ENCODE peak calls at places on chromosomes 1 and 21, in nine cellular contexts. I is heart left ventricle; Y is EL; P is effector memory CD4-positive, alpha-beta T cell; J is stimulated activated CD4-positive, alpha-beta T cell treated with anti-CD3 and anti-CD28 coated beads, Interleukin-4, amount 100 ng/mL, for 48 hours; W is HS-5; O is sciatic nerve; L is posterior cingulate gyrus; B is HuH-7.5. A is an unnamed sample.

GRCh38 chr1:208165659-208166058 is 78.5 kb downstream of the PLXNA2 start:
- DNase-seq in I (no peak), Y (peak; percentile 47), P (no peak), J (no peak), W (peak; percentile 49), O (no peak), L (no peak), B (no peak), A (no peak)

GRCh38 chr1:36906555-36906954 is 127.8 kb downstream of the GRIK3 start:
- DNase-seq in I (no peak), Y (no peak), P (no peak), J (no peak), W (no peak), O (no peak), L (no peak), B (no peak), A (no peak)

GRCh38 chr1:29984107-29984506 is 739.3 kb downstream of the MATN1 start:
- DNase-seq in I (no peak), Y (no peak), P (no peak), J (no peak), W (no peak), O (no peak), L (no peak), B (no peak), A (no peak)

GRCh38 chr21:23401278-23401677 is 2206.0 kb downstream of the MRPL39 start:
- DNase-seq in I (no peak), Y (no peak), P (no peak), J (no peak), W (no peak), O (no peak), L (no peak), B (peak; percentile 1), A (no peak)

GRCh38 chr21:45982758-45983731 is 1.5 kb downstream of the COL6A1 start:
- DNase-seq in I (peak; percentile 19), Y (peak; percentile 31), P (no peak), J (no peak), W (no peak), O (peak; percentile 63), L (peak; percentile 5), B (no peak), A (no peak)

GRCh38 chr1:23838401-23838866 is 13.2 kb upstream of the HMGCL start:
- DNase-seq in I (peak; percentile 48), Y (peak; percentile 60), P (peak; percentile 64), J (peak; percentile 58), W (no peak), O (peak; percentile 79), L (peak; percentile 44), B (peak; percentile 51), A (no peak)

GRCh38 chr21:45318556-45319341 is 31.1 kb upstream of the POFUT2 start:
- DNase-seq in I (peak; percentile 94), Y (peak; percentile 95), P (no peak), J (no peak), W (no peak), O (peak; percentile 81), L (peak; percentile 7), B (peak; percentile 88), A (no peak)

GRCh38 chr1:205976708-205977107 is 26.5 kb downstream of the RAB7B start:
- DNase-seq in I (peak; percentile 82), Y (peak; percentile 77), P (no peak), J (no peak), W (no peak), O (no peak), L (no peak), B (no peak), A (no peak)

GRCh38 chr21:46424062-46424591 is 34.6 kb upstream of the DIP2A start:
- DNase-seq in I (no peak), Y (no peak), P (peak; percentile 8), J (no peak), W (no peak), O (no peak), L (no peak), B (no peak), A (no peak)

GRCh38 chr1:6045110-6045502 is 582 bp upstream of the KCNAB2 start:
- DNase-seq in I (no peak), Y (no peak), P (no peak), J (no peak), W (no peak), O (no peak), L (no peak), B (no peak), A (no peak)

GRCh38 chr1:6962390-6962955 is 177.2 kb downstream of the CAMTA1 start:
- DNase-seq in I (peak; percentile 79), Y (no peak), P (peak; percentile 28), J (peak; percentile 53), W (no peak), O (peak; percentile 77), L (no peak), B (no peak), A (peak; percentile 81)

GRCh38 chr1:204206121-204206520 is 7.7 kb downstream of the GOLT1A start:
- DNase-seq in I (no peak), Y (peak; percentile 30), P (no peak), J (no peak), W (no peak), O (no peak), L (no peak), B (no peak), A (no peak)

GRCh38 chr1:58584082-58584895 is 7.2 kb upstream of the TACSTD2 start:
- DNase-seq in I (no peak), Y (peak; percentile 98), P (no peak), J (no peak), W (peak; percentile 92), O (peak; percentile 77), L (no peak), B (peak; percentile 63), A (no peak)

GRCh38 chr1:7145947-7146346 is 360.7 kb downstream of the CAMTA1 start:
- DNase-seq in I (no peak), Y (no peak), P (no peak), J (no peak), W (no peak), O (no peak), L (no peak), B (no peak), A (no peak)

GRCh38 chr1:175237389-175237788 is 44.8 kb upstream of the KIAA0040 start:
- DNase-seq in I (no peak), Y (no peak), P (no peak), J (no peak), W (no peak), O (no peak), L (no peak), B (no peak), A (no peak)

GRCh38 chr1:72284398-72285073 is 2.2 kb upstream of the NEGR1 start:
- DNase-seq in I (peak; percentile 38), Y (peak; percentile 98), P (no peak), J (no peak), W (peak; percentile 96), O (peak; percentile 71), L (peak; percentile 49), B (no peak), A (no peak)

GRCh38 chr1:107590895-107591622 is 373.9 kb downstream of the VAV3 start:
- DNase-seq in I (no peak), Y (no peak), P (no peak), J (no peak), W (no peak), O (no peak), L (no peak), B (no peak), A (no peak)

GRCh38 chr1:119225831-119226230 is 85.4 kb upstream of the WARS2 start:
- DNase-seq in I (no peak), Y (no peak), P (no peak), J (no peak), W (no peak), O (no peak), L (no peak), B (no peak), A (no peak)

GRCh38 chr1:162023547-162024501 is at the start of gene OLFML2B:
- DNase-seq in I (peak; percentile 72), Y (peak; percentile 84), P (no peak), J (peak; percentile 54), W (peak; percentile 78), O (peak; percentile 87), L (peak; percentile 55), B (peak; percentile 58), A (peak; percentile 35)

GRCh38 chr1:94280541-94280940 is 43.2 kb upstream of the ARHGAP29 start:
- DNase-seq in I (no peak), Y (no peak), P (no peak), J (no peak), W (no peak), O (no peak), L (no peak), B (no peak), A (no peak)

GRCh38 chr21:44949161-44950015 is 9.6 kb downstream of the SLX9 start:
- DNase-seq in I (peak; percentile 89), Y (peak; percentile 73), P (peak; percentile 76), J (peak; percentile 73), W (no peak), O (peak; percentile 96), L (peak; percentile 76), B (peak; percentile 95), A (peak; percentile 85)

GRCh38 chr1:214717323-214717722 is 114.3 kb downstream of the CENPF start:
- DNase-seq in I (no peak), Y (no peak), P (no peak), J (no peak), W (no peak), O (no peak), L (no peak), B (no peak), A (no peak)

A was measured in iPS DF 6.9.